ENCODE peak calls at places on chromosomes 1 and 21, in five cellular contexts. R is MCF 10A, J is mammary epithelial cell, V is astrocyte of the spinal cord, G is MM.1S. L is an unnamed sample.

GRCh38 chr1:48203287-48203900 is 19.1 kb upstream of the SLC5A9 start:
- DNase-seq in R (peak; percentile 62), V (peak; percentile 25), G (peak; percentile 44), J (peak; percentile 48), L (peak; percentile 38)

GRCh38 chr21:44418108-44418875 is 37.0 kb upstream of the LRRC3 start:
- DNase-seq in R (no peak), J (no peak), G (no peak), V (no peak), L (no peak)

GRCh38 chr1:6245869-6246496 is 2.0 kb downstream of the HES3 start:
- DNase-seq in J (peak; percentile 15), R (no peak), V (peak; percentile 21), G (no peak), L (peak; percentile 80)

GRCh38 chr21:45974073-45975016 is 7.2 kb upstream of the COL6A1 start:
- DNase-seq in R (peak; percentile 26), G (no peak), V (peak; percentile 89), J (peak; percentile 28), L (no peak)

GRCh38 chr1:21764615-21765423 is 18.1 kb downstream of the USP48 start:
- DNase-seq in J (peak; percentile 90), G (no peak), V (peak; percentile 88), R (peak; percentile 96), L (no peak)

GRCh38 chr1:19325368-19325957 is 13.3 kb downstream of the SLC66A1 start:
- DNase-seq in V (no peak), G (no peak), R (no peak), J (no peak), L (no peak)

GRCh38 chr1:7458946-7459345 is 312.1 kb upstream of the VAMP3 start:
- DNase-seq in V (no peak), J (no peak), G (no peak), R (no peak), L (no peak)

GRCh38 chr21:38448619-38449186 is 49.6 kb downstream of the ERG start:
- DNase-seq in G (no peak), J (no peak), V (no peak), R (no peak), L (no peak)

GRCh38 chr1:204600968-204601367 is 84.6 kb downstream of the LRRN2 start:
- DNase-seq in J (no peak), V (no peak), R (peak; percentile 20), G (no peak), L (no peak)

GRCh38 chr1:21783679-21784603 is 992 bp upstream of the USP48 start:
- DNase-seq in V (peak; percentile 96), G (no peak), R (no peak), J (no peak), L (no peak)

GRCh38 chr1:27031235-27032118 is 18.8 kb upstream of the TENT5B start:
- DNase-seq in R (peak; percentile 89), V (peak; percentile 77), G (no peak), J (peak; percentile 86), L (no peak)

GRCh38 chr1:157105988-157106812 is 6.6 kb upstream of the ETV3L start:
- DNase-seq in G (peak; percentile 16), R (peak; percentile 38), V (peak; percentile 85), J (peak; percentile 56), L (peak; percentile 84)

GRCh38 chr1:10803971-10804820 is 7.8 kb upstream of the CASZ1 start:
- DNase-seq in J (peak; percentile 82), R (peak; percentile 80), G (no peak), V (no peak), L (no peak)

GRCh38 chr1:220874201-220874655 is 5.0 kb upstream of the HLX start:
- DNase-seq in V (peak; percentile 43), R (peak; percentile 74), J (no peak), G (peak; percentile 49), L (peak; percentile 61)

GRCh38 chr21:15010645-15011044 is 54.2 kb downstream of the NRIP1 start:
- DNase-seq in G (no peak), V (peak; percentile 52), R (no peak), J (no peak), L (no peak)

GRCh38 chr1:115239148-115239820 is 98.8 kb downstream of the NGF start:
- DNase-seq in R (no peak), G (no peak), V (peak; percentile 57), J (no peak), L (no peak)

GRCh38 chr1:230643887-230644286 is 1.6 kb downstream of the COG2 start:
- DNase-seq in J (no peak), G (peak; percentile 67), R (no peak), V (peak; percentile 5), L (peak; percentile 25)

GRCh38 chr1:241591317-241591716 is 48.9 kb downstream of the CHML start:
- DNase-seq in G (no peak), V (peak; percentile 24), R (peak; percentile 79), J (peak; percentile 92), L (no peak)

GRCh38 chr1:169708633-169709032 is 2.8 kb downstream of the SELL start:
- DNase-seq in R (no peak), J (no peak), G (no peak), V (no peak), L (no peak)

GRCh38 chr1:81170721-81171120 is 630.0 kb upstream of the ADGRL2 start:
- DNase-seq in G (no peak), R (no peak), V (no peak), J (no peak), L (no peak)

GRCh38 chr1:162536511-162536910 is 25.0 kb upstream of the UAP1 start:
- DNase-seq in R (peak; percentile 30), J (peak; percentile 63), V (peak; percentile 51), G (no peak), L (no peak)

GRCh38 chr21:42844411-42845113 is 34.8 kb downstream of the WDR4 start:
- DNase-seq in R (no peak), G (no peak), V (peak; percentile 2), J (no peak), L (no peak)

GRCh38 chr1:38021969-38022368 is 9.4 kb downstream of the UTP11 start:
- DNase-seq in R (no peak), J (no peak), V (no peak), G (no peak), L (no peak)

GRCh38 chr1:76677775-76678405 is 189.4 kb upstream of the ST6GALNAC5 start:
- DNase-seq in V (no peak), J (no peak), G (no peak), R (no peak), L (no peak)

GRCh38 chr1:163161841-163162240 is 40.9 kb downstream of the RGS5 start:
- DNase-seq in G (no peak), J (no peak), R (no peak), V (no peak), L (no peak)

GRCh38 chr1:106080608-106081325 is 975.7 kb upstream of the PRMT6 start:
- DNase-seq in G (no peak), J (no peak), R (no peak), V (no peak), L (no peak)

DNA sequence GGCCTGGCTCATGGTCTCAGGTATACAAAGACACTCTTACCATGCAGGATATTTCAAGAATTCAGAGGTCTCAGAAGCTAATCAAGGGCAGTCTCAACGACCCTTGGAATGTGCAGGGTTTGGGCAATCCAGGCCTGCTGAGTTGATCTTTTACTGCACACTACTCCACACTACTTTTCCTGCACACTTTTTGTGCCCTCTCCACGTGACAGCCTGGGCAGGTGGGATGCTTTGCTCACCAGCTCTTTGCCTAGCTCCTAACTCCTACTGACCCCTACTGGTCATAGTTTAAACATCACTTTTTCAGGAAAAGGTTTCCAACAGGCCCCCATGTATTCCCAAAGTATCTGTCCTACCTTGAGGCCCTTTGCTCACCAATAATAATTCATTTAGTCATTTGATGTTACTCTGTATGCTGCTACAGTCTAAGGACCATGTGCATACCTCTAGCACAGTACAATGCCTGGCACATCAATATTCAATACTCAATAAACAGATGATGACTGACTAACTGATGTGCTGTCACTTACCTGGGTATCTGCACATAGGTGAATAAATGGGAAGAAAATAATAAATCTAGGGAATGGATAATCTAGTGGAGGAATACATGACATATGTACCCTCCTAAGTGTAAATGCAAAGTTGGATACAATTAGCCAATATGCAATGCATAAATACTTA is 9.6 kb downstream of the DUSP23 start:
- DNase-seq in G (peak; percentile 46), V (peak; percentile 23), R (peak; percentile 66), J (no peak), L (peak; percentile 43)
- TF ChIP-seq CTCF in G (peak; percentile 86), V (peak; percentile 64), R (peak; percentile 85), J (peak; percentile 66), L (no peak)

DNA sequence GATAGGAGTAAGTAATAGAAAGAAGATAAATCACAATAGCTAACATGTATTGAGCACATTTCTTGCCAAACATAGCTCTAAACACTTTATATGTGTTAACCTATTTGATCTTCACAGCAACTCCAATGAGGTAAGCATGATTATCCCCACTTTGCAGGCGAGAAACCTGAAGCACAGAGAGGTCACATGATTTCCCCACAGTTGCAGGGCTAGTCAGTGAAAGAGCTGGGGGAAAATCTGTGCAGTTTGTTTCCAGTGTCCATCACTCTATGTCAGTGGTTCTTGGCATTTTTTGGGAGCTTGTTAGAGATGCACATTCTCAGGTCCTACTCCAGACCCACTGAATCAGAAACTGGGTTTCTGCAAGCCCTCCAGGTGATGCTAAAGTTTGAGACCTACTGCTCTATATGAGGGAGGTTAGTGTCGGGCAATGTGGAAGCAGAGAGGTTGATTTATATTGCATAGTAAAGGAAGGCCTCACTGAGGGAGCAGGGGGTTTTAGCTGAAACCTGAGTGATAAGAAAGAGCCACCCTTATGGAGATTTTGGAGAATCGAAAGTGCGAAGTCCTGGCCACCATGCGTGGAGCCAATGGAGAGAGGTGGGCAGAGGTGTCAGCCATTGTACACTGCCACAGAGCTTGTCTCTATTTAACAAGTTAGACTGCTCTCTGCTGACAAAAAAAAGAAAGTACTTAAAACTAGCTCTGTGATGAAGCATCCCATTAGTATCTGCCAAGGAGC is 20.9 kb downstream of the MCOLN3 start:
- DNase-seq in G (no peak), V (no peak), R (peak; percentile 4), J (no peak), L (peak; percentile 38)
- TF ChIP-seq CTCF in G (no peak), V (no peak), R (no peak), J (peak; percentile 21), L (no peak)

DNA sequence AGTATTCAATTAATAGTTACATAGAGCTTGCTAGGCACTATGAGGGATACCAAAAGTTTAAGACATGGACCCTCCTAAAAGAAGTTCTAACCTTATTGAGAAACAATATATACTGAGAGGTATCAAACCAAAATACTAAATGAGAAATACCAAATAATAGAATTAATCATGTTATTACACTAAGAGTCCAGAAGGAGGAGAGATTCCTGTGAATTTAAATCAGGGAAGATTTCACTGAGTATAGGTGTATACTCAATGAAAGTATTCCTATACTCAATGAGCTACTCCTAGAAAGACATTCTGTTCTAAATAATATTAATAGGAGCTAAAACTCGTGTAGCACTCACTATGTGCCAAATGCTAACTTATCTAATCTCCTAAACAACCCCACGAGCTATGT is 9.4 kb downstream of the CR1L start:
- DNase-seq in R (no peak), V (no peak), J (no peak), G (no peak), L (no peak)
- TF ChIP-seq CTCF in R (peak; percentile 28), V (peak; percentile 19), J (peak; percentile 40), G (peak; percentile 22), L (no peak)

DNA sequence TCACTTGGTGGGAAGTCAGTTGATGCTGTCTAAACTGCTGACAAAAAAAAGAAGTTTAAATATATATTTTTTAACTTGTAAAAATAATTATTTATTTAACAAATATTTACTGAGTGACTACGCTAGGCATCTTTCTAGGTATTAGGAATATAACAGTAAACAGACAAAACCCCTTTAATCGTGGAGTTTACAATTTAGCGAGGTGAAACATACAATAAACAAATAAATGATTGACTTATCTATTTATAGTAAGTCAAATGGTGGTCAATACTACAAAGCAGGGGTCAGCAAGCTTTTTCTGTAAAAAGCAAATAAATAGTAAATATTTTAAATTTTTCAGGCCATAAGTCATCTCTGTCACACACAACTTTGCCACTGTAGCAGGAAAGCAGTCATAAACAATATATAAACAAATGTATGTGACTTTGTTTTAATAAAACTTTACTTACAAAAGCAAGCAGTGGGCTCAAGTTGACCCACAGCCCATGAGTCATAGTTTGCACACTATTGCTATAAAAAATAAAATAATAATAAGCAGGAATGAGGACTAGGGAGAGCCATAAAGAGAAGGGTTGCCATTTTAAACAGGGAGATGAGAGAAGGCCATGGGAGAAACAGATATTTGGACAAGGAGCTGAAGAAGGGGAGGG is 263.9 kb downstream of the PLPP3 start:
- DNase-seq in J (no peak), R (no peak), G (no peak), V (no peak), L (no peak)
- TF ChIP-seq CTCF in J (no peak), R (no peak), G (no peak), V (no peak), L (no peak)